ENCODE peak calls at places on chromosomes 1 and 21, in five cellular contexts. S, E, M, Y and C are unnamed samples.

GRCh38 chr1:3460653-3461237 is 6.3 kb downstream of the ARHGEF16 start:
- DNase-seq in S (no peak), E (no peak), M (no peak), Y (no peak), C (no peak)

GRCh38 chr1:109783436-109783835 is 19.7 kb upstream of the EPS8L3 start:
- DNase-seq in S (no peak), E (no peak), M (no peak), Y (no peak), C (no peak)

GRCh38 chr1:156806512-156807440 is 9.9 kb downstream of the SH2D2A start:
- DNase-seq in S (no peak), E (no peak), M (no peak), Y (no peak), C (no peak)

GRCh38 chr1:110563089-110563488 is 43.1 kb downstream of the KCNA2 start:
- DNase-seq in S (no peak), E (no peak), M (no peak), Y (no peak), C (no peak)

GRCh38 chr1:189205863-189206262 is 1271.8 kb downstream of the BRINP3 start:
- DNase-seq in S (no peak), E (no peak), M (no peak), Y (no peak), C (no peak)

GRCh38 chr1:37415611-37416244 is 58.7 kb upstream of the ZC3H12A start:
- DNase-seq in S (no peak), E (no peak), M (no peak), Y (no peak), C (no peak)

GRCh38 chr1:173347276-173347675 is 129.9 kb upstream of the PRDX6 start:
- DNase-seq in S (no peak), E (no peak), M (no peak), Y (no peak), C (no peak)

GRCh38 chr1:52842643-52843310 is at the start of gene ZYG11A:
- DNase-seq in S (peak), E (peak), M (peak), Y (no peak), C (peak)

GRCh38 chr1:234125283-234125682 is 220.8 kb downstream of the SLC35F3 start:
- DNase-seq in S (peak), E (no peak), M (no peak), Y (no peak), C (peak)

GRCh38 chr1:86259390-86259789 is 102.8 kb upstream of the COL24A1 start:
- DNase-seq in S (no peak), E (no peak), M (no peak), Y (no peak), C (no peak)

GRCh38 chr21:46323227-46323709 is 402 bp downstream of the C21orf58 start:
- DNase-seq in S (peak), E (no peak), M (no peak), Y (no peak), C (no peak)

GRCh38 chr1:230679131-230679530 is 34.8 kb downstream of the AGT start:
- DNase-seq in S (no peak), E (no peak), M (no peak), Y (no peak), C (no peak)

GRCh38 chr21:43734830-43735229 is 15.9 kb downstream of the PDXK start:
- DNase-seq in S (no peak), E (no peak), M (no peak), Y (peak), C (no peak)

GRCh38 chr1:213728593-213729536 is 258.9 kb upstream of the PROX1 start:
- DNase-seq in S (no peak), E (no peak), M (no peak), Y (no peak), C (no peak)

GRCh38 chr21:27802816-27803475 is 836.1 kb upstream of the ADAMTS5 start:
- DNase-seq in S (peak), E (no peak), M (no peak), Y (no peak), C (peak)
- TF ChIP-seq CTCF in S (peak), E (peak), M (peak), Y (peak), C (peak)

DNA sequence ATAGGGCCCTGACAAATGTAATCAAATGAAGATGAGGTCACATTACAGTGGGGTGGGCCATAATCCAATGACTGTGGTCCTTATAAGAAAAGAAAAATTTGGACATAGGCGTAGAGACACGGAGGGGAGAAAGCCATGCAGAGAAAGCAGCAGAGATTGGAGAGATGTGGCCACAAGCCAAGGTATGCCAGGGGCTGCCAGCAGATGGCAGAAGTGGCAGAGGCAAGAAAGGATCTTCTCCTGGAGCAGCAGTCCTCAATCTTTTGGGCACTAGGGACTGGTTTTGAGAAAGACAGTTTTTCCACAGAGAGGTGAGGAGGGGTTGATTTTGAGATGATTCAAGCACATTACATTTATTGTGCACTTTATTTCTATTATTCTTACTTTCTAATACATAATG is 355.1 kb downstream of the NPHP4 start:
- DNase-seq in S (peak), E (no peak), M (no peak), Y (no peak), C (peak)
- TF ChIP-seq CTCF in S (peak), E (no peak), M (no peak), Y (peak), C (no peak)

GRCh38 chr1:83545450-83545849 is 453.5 kb downstream of the TTLL7 start:
- DNase-seq in S (peak), E (no peak), M (no peak), Y (no peak), C (no peak)
- TF ChIP-seq CTCF in S (peak), E (no peak), M (no peak), Y (no peak), C (no peak)

GRCh38 chr1:246761386-246761785 is 37.2 kb downstream of the SCCPDH start:
- DNase-seq in S (no peak), E (no peak), M (no peak), Y (no peak), C (no peak)

GRCh38 chr1:246750752-246751151 is 26.5 kb downstream of the SCCPDH start:
- DNase-seq in S (no peak), E (no peak), M (no peak), Y (no peak), C (no peak)

GRCh38 chr1:246753670-246754535 is 29.7 kb downstream of the SCCPDH start:
- DNase-seq in S (peak), E (peak), M (no peak), Y (peak), C (peak)

GRCh38 chr1:246760426-246761347 is 36.5 kb downstream of the SCCPDH start:
- DNase-seq in S (no peak), E (no peak), M (no peak), Y (no peak), C (no peak)

DNA sequence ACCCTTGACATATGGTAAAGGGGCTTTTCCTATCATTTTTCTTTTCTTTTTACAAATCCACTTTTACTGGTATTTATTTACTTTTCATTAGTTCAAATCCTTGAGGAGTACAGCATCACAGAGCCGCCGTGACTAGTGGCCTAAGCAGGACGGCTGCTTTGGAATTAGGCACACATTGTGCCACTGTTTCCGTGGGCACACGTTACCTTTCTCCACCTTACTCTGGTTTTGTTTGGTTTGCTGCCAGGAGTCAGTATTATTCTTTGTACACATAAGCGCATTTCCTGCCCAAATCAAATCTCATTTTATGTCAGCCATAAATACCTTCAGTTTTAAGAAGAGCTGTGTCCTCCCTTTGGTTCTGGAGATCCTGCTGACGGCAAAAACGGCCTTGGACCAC is 31.2 kb downstream of the SCCPDH start:
- DNase-seq in S (no peak), E (no peak), M (no peak), Y (no peak), C (no peak)
- TF ChIP-seq CTCF in S (no peak), E (no peak), M (no peak), Y (no peak), C (no peak)

GRCh38 chr1:160342953-160343869 is at the start of the genes COPA and NCSTN:
- DNase-seq in S (peak), E (peak), M (peak), Y (peak), C (peak)
- TF ChIP-seq CTCF in S (no peak), E (no peak), M (no peak), Y (peak), C (no peak)

DNA sequence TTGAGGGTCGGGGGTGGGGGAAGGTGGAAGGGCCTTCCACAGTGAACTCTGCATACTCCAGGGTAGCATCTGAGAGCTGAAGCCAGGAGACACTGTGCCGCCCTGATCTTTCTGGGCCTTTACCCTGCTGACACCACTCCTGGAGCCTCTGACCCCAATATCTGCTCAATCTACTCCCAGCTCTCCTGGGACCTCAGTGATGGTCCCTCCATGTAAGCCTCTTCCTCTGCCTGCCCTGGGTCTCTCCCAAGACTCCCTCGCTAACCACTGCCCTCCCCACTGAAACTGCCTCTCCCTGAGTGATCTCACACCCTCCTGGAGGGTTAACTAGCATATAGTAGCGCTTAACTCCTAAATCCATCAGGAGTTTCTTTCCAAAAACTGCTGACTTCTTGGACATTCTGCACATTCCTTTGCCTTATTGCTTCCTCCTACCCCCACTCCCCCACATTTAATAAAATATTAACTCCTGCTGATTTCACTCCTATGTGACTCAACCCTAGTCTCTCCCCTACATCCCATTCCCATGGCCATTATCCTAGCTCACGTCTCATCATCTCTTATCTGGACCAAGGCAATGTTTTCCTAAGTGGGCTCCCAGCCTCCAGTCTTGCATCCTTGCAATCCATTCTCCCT is 145.6 kb downstream of the HMGB4 start:
- DNase-seq in S (no peak), E (no peak), M (no peak), Y (no peak), C (no peak)
- TF ChIP-seq CTCF in S (no peak), E (no peak), M (no peak), Y (no peak), C (no peak)

DNA sequence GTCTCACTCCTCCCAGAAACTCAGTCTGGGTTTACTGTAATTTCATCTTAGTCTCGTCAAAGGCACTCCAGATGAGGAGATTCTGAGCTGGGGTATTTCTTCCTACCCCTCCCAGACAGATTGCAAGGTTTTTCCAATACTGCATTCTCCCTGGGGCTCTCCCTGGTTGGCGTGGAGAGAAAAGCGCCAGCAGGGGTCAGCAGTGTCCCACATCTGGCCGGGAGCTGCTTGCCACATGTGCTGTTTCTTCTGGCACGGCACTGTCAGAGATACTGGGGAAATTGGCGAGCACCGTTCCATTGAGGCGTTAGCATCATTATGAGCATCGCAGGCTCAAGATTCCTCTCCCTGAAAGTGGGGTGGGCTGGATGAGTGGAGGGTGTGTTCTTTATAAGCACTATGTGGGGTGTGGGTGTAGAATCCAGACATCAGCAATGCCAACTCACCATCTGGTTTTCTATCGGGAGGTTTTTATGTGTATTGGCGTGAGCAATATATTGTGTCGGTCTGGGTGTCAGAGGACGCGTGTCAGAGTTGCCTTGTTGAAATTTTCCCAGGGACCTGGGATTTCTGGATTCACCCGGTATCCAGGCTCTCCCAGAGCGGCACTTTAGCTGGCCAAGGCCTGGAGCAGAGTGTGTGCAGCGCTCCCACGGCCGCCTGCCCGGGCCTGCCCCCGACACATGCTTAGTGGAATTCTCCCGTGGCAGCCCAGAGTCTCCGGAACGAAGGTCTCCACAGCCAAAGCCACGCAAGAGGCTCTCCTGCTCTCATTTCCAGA is 8.0 kb upstream of the NAV1 start:
- DNase-seq in S (peak), E (no peak), M (peak), Y (peak), C (peak)
- TF ChIP-seq CTCF in S (peak), E (no peak), M (peak), Y (peak), C (peak)

GRCh38 chr21:39127506-39127905 is 55.7 kb downstream of the PSMG1 start:
- DNase-seq in S (no peak), E (no peak), M (no peak), Y (no peak), C (no peak)
- TF ChIP-seq CTCF in S (no peak), E (no peak), M (no peak), Y (no peak), C (no peak)

DNA sequence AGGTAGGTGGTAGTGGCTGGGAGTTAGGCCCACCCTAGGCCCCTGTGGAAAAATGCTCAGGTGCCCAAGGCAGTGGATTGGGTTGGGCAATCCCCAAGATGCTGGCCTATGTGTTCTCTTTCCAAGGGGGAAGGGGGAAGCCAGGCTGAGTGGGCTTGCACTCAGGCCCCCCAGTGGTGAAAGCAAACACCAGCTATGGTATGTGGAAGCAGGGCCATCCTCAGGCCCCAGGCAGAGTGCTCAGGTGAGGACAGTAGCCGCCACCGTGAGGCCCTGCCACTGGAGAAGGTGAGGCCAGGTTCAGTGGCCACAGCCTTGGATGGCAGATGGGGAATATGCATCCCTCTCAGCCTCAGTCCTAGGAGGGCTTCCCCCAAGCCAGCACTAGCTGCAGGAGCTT is 11.8 kb downstream of the LY9 start:
- DNase-seq in S (no peak), E (no peak), M (peak), Y (no peak), C (no peak)
- TF ChIP-seq CTCF in S (peak), E (no peak), M (no peak), Y (no peak), C (no peak)